ENCODE peak calls at places on chromosomes 3 and 15, in ten cellular contexts. K is activated B cell treated with CpG ODN at 0.5 μM for 24 hours; U is Peyer's patch; Q is AG10803; I is hypothalamus; N is stimulated activated CD8-positive, alpha-beta memory T cell treated with anti-CD3 and anti-CD28 coated beads, Interleukin-4, amount 100 ng/mL, for 24 hours; C is NCI-H345; A is breast epithelium; E is cardiac muscle cell; O is neural crest cell. T is an unnamed sample.

GRCh38 chr3:127444761-127445160 is 145.8 kb downstream of the TPRA1 start:
- DNase-seq in O (no peak), U (no peak), C (no peak), A (no peak), E (no peak), Q (no peak), K (no peak), I (no peak), N (no peak), T (no peak)

GRCh38 chr3:71309342-71309741 is 274.2 kb downstream of the FOXP1 start:
- DNase-seq in E (no peak), K (no peak), A (no peak), C (no peak), N (peak), U (no peak), Q (peak), O (no peak), I (no peak), T (no peak)

GRCh38 chr3:147408180-147409105 is 722 bp upstream of the ZIC1 start:
- DNase-seq in Q (no peak), U (no peak), A (no peak), K (no peak), C (no peak), O (no peak), N (no peak), E (no peak), I (no peak), T (peak)

GRCh38 chr3:160941885-160942494 is 163.2 kb downstream of the B3GALNT1 start:
- DNase-seq in A (peak), O (peak), C (no peak), N (peak), U (peak), E (peak), Q (peak), K (no peak), I (no peak), T (no peak)

GRCh38 chr3:132595036-132595435 is 2.0 kb upstream of the ACKR4 start:
- DNase-seq in K (no peak), I (no peak), N (no peak), Q (peak), A (no peak), U (no peak), O (no peak), C (no peak), E (no peak), T (no peak)

GRCh38 chr3:118478706-118479276 is 555.9 kb downstream of the IGSF11 start:
- DNase-seq in C (no peak), N (no peak), E (no peak), A (no peak), O (no peak), U (no peak), Q (no peak), K (no peak), I (no peak), T (no peak)

GRCh38 chr3:195467641-195468390 is 25.0 kb upstream of the ACAP2 start:
- DNase-seq in C (no peak), Q (peak), O (no peak), I (no peak), A (no peak), E (no peak), N (no peak), K (no peak), U (no peak), T (no peak)

GRCh38 chr3:194928183-194928736 is 242.6 kb downstream of the FAM43A start:
- DNase-seq in U (no peak), A (no peak), C (no peak), Q (peak), E (no peak), N (no peak), O (no peak), I (no peak), K (no peak), T (no peak)

GRCh38 chr3:72299321-72299802 is 514.4 kb upstream of the PROK2 start:
- DNase-seq in O (no peak), U (no peak), E (no peak), C (peak), N (no peak), I (no peak), A (no peak), Q (peak), K (no peak), T (no peak)

GRCh38 chr3:109874900-109875735 is 537.8 kb upstream of the DPPA4 start:
- DNase-seq in Q (no peak), I (no peak), C (no peak), K (no peak), N (no peak), E (no peak), A (no peak), O (no peak), U (no peak), T (no peak)

GRCh38 chr3:111484666-111485065 is 57.3 kb upstream of the CD96 start:
- DNase-seq in O (no peak), E (no peak), U (no peak), A (no peak), I (no peak), K (no peak), N (no peak), C (no peak), Q (peak), T (peak)

GRCh38 chr3:159169828-159170227 is 368.0 kb downstream of the MFSD1 start:
- DNase-seq in C (no peak), Q (peak), N (no peak), A (no peak), K (no peak), O (no peak), U (no peak), I (no peak), E (no peak), T (no peak)

GRCh38 chr15:80599359-80599758 is 95.8 kb upstream of the ABHD17C start:
- DNase-seq in C (no peak), K (no peak), Q (peak), A (no peak), U (no peak), N (no peak), E (no peak), O (no peak), I (no peak), T (no peak)

GRCh38 chr3:187919535-187919934 is 174.3 kb upstream of the BCL6 start:
- DNase-seq in O (no peak), U (no peak), N (no peak), K (no peak), I (no peak), E (no peak), A (no peak), C (no peak), Q (no peak), T (no peak)

GRCh38 chr15:45644437-45644836 is 9.6 kb downstream of the SQOR start:
- DNase-seq in O (no peak), Q (no peak), E (no peak), C (no peak), N (no peak), I (no peak), U (no peak), K (no peak), A (no peak), T (no peak)

GRCh38 chr3:45646051-45646585 is 43.1 kb upstream of the SACM1L start:
- DNase-seq in Q (no peak), K (no peak), O (no peak), C (no peak), E (no peak), U (no peak), N (no peak), I (no peak), A (no peak), T (no peak)

T was measured in NCI-H524.